ENCODE peak calls at places on chromosomes 13 and 19, in four cellular contexts. A, R, Q and I are unnamed samples.

GRCh38 chr13:21576424-21576823 is 27.5 kb downstream of the MICU2 start:
- DNase-seq in A (peak; percentile 33), R (no peak), Q (peak; percentile 12), I (no peak)

GRCh38 chr13:32045537-32045936 is 14.0 kb downstream of the FRY start:
- DNase-seq in A (peak; percentile 68), R (no peak), Q (no peak), I (no peak)

GRCh38 chr19:18427752-18428131 is 8.5 kb downstream of the SSBP4 start:
- DNase-seq in A (no peak), R (no peak), Q (no peak), I (no peak)

GRCh38 chr19:5038631-5039271 is 69.8 kb downstream of the KDM4B start:
- DNase-seq in A (peak; percentile 24), R (peak; percentile 54), Q (peak; percentile 34), I (peak; percentile 17)

GRCh38 chr13:51276684-51277083 is 54.5 kb downstream of the FAM124A start:
- DNase-seq in A (no peak), R (no peak), Q (no peak), I (no peak)

GRCh38 chr13:102658678-102659077 is 36.2 kb downstream of the METTL21C start:
- DNase-seq in A (no peak), R (no peak), Q (no peak), I (no peak)

GRCh38 chr13:51064753-51065152 is 46.3 kb downstream of the C13orf42 start:
- DNase-seq in A (no peak), R (no peak), Q (no peak), I (peak; percentile 23)

GRCh38 chr19:44943801-44944249 is 1.8 kb downstream of the APOC4 start:
- DNase-seq in A (no peak), R (no peak), Q (peak; percentile 83), I (no peak)

GRCh38 chr13:43240278-43240677 is 216.9 kb downstream of the DNAJC15 start:
- DNase-seq in A (no peak), R (no peak), Q (no peak), I (no peak)

GRCh38 chr13:102295316-102296048 is 106.4 kb downstream of the FGF14 start:
- DNase-seq in A (peak; percentile 79), R (no peak), Q (no peak), I (no peak)

GRCh38 chr13:64688893-64689677 is 2541.1 kb downstream of the PCDH9 start:
- DNase-seq in A (peak; percentile 81), R (peak; percentile 45), Q (no peak), I (no peak)

GRCh38 chr13:107531180-107531579 is 684.2 kb downstream of the LIG4 start:
- DNase-seq in A (no peak), R (no peak), Q (no peak), I (no peak)

GRCh38 chr13:50320297-50320862 is 305.1 kb downstream of the KCNRG start:
- DNase-seq in A (peak; percentile 54), R (peak; percentile 53), Q (no peak), I (peak; percentile 84)

GRCh38 chr19:16309653-16310052 is 15.0 kb upstream of the KLF2 start:
- DNase-seq in A (no peak), R (no peak), Q (no peak), I (no peak)

GRCh38 chr19:51101171-51101865 is 6.9 kb downstream of the CTU1 start:
- DNase-seq in A (no peak), R (no peak), Q (no peak), I (no peak)

GRCh38 chr13:98143601-98144500 is 957 bp downstream of the FARP1 start:
- DNase-seq in A (peak; percentile 44), R (no peak), Q (no peak), I (no peak)

GRCh38 chr13:113367771-113368170 is 3.8 kb upstream of the GRTP1 start:
- DNase-seq in A (no peak), R (no peak), Q (no peak), I (no peak)

GRCh38 chr19:5594521-5594950 is 26.8 kb upstream of the TINCR start:
- DNase-seq in A (no peak), R (no peak), Q (no peak), I (peak; percentile 79)

GRCh38 chr13:29918845-29919244 is 68.4 kb upstream of the UBL3 start:
- DNase-seq in A (peak; percentile 92), R (no peak), Q (no peak), I (no peak)

GRCh38 chr13:99809931-99810330 is 161.6 kb downstream of the ZIC5 start:
- DNase-seq in A (no peak), R (peak; percentile 4), Q (no peak), I (peak; percentile 32)

GRCh38 chr13:113654591-113655357 is 3.2 kb downstream of the ATP4B start:
- DNase-seq in A (no peak), R (no peak), Q (no peak), I (no peak)

GRCh38 chr19:38149597-38149996 is 74.4 kb downstream of the DPF1 start:
- DNase-seq in A (peak; percentile 22), R (no peak), Q (peak; percentile 51), I (no peak)

GRCh38 chr13:111049791-111050538 is 65.1 kb upstream of the ARHGEF7 start:
- DNase-seq in A (no peak), R (no peak), Q (peak; percentile 33), I (no peak)

GRCh38 chr13:110811008-110811720 is 97.7 kb downstream of the ING1 start:
- DNase-seq in A (no peak), R (no peak), Q (no peak), I (no peak)

GRCh38 chr19:3250675-3251074 is 26.2 kb downstream of the CELF5 start:
- DNase-seq in A (no peak), R (peak; percentile 48), Q (peak; percentile 65), I (peak; percentile 13)

GRCh38 chr19:18112989-18113478 is 15.5 kb downstream of the MAST3 start:
- DNase-seq in A (peak; percentile 71), R (peak; percentile 80), Q (peak; percentile 82), I (peak; percentile 71)

GRCh38 chr13:99007414-99007986 is 29.6 kb upstream of the DOCK9 start:
- DNase-seq in A (no peak), R (no peak), Q (no peak), I (no peak)

GRCh38 chr13:101346161-101346560 is 70.1 kb downstream of the NALCN start:
- DNase-seq in A (peak; percentile 22), R (no peak), Q (no peak), I (no peak)

GRCh38 chr13:101575591-101575990 is 123.1 kb downstream of the ITGBL1 start:
- DNase-seq in A (no peak), R (no peak), Q (no peak), I (no peak)

GRCh38 chr13:97328222-97328790 is 105.7 kb upstream of the RAP2A start:
- DNase-seq in A (peak; percentile 86), R (peak; percentile 23), Q (no peak), I (no peak)

GRCh38 chr13:20828540-20829364 is 55.0 kb upstream of the EEF1AKMT1 start:
- DNase-seq in A (peak; percentile 64), R (peak; percentile 40), Q (peak; percentile 22), I (peak; percentile 38)

GRCh38 chr13:110993788-110994187 is 78.9 kb upstream of the ANKRD10 start:
- DNase-seq in A (no peak), R (no peak), Q (no peak), I (no peak)

GRCh38 chr19:1183543-1184172 is 9.6 kb upstream of the SBNO2 start:
- DNase-seq in A (peak; percentile 25), R (peak; percentile 92), Q (no peak), I (peak; percentile 77)
- TF ChIP-seq MAZ in A (peak; percentile 45), R (no peak), Q (no peak), I (no peak)

DNA sequence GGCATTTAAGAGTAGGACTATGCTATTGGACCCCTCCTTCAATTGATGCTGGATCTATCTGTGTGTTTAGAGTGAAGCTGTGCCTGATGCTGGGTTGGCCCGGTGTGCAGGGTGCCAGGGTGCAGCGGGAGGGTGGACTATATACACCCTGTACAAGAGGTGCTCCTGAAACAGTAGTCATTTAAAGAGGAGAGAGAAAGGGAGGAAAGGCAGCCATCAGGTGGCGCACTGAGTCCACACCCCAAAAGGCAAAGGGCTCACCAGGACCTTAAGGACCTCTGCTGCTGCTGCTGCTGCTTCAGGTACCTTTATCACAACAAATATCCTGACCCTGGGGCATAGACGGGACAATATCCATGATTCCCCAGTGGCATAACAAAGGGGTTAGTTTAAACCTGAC is 39.4 kb downstream of the ZNF136 start:
- DNase-seq in A (no peak), R (no peak), Q (no peak), I (peak; percentile 56)
- TF ChIP-seq CTCF in A (no peak), R (no peak), Q (peak; percentile 65), I (peak; percentile 91)

DNA sequence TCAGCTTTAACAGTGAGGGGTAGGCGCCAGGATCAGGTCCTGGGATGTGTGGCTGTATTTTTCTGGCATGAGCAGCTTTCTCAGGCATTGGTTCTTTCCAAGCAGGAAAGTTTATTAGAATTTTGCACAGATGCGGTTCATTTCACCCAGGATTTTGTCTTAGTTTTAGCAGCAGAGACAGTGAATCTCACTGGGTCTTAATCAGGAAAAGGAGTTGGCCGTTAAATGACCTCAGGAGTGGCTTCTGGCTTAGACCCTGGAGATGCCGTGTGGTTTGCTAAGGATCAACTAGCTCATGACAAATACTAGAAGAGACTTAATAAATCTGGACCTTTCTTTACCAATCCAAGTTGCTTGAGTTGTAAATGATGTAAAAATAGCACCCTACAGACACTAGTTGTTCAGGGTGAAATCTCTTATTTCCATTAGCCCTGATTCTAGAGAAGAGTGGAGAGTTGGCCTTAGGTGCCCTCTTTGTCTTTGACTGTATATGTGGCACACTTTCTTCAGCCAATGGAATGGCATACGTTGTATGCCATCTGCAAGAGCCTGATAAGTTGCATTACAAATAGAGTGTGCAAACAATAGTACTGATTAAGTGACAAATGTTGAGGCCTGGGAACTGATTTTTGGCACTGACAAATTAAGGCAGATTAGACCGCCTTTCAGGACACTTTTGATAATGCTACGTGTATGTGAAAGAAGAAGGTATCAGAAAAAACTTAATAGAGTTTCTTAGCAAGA is 34.0 kb downstream of the LRCH1 start:
- DNase-seq in A (no peak), R (no peak), Q (no peak), I (no peak)
- H3K4me2 ChIP-seq in A (no peak overlapping the region), R (peak overlapping the region; percentile 6), Q (no peak overlapping the region), I (no peak overlapping the region)

GRCh38 chr19:13794388-13794751 is 873 bp upstream of the ZSWIM4 start:
- DNase-seq in A (peak; percentile 96), R (peak; percentile 36), Q (no peak), I (no peak)
- TF ChIP-seq MAZ in A (no peak), R (no peak), Q (no peak), I (no peak)

DNA sequence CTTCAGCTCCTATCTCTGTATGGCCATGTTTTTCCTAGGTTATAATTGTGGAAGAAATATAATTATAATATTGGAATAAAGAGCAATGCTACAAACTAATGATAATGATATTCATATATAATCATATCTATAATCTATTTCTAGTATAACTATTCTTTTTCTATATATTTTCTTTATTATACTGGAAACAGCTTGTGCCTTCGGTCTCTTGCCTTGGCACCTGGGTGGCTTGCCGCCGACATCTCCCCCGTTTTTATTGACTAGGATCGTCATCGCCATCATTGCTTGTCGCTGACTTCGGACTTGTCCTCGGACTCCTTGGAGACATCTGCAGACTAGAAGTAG is 24.2 kb downstream of the ZNF763 start:
- DNase-seq in A (no peak), R (no peak), Q (no peak), I (no peak)
- TF ChIP-seq CTCF in A (no peak), R (no peak), Q (no peak), I (no peak)